ENCODE peak calls at places on chromosomes 5 and 9, in five cellular contexts. X is AG04450; I is activated CD4-positive, alpha-beta T cell treated with anti-CD3 and anti-CD28 coated beads, Interleukin-2, amount 10 ng/mL, durations not matched to agents 7 days and 5 days; P is activated CD8-positive, alpha-beta memory T cell treated with anti-CD3 and anti-CD28 coated beads, Interleukin-2, amount 50 U/mL, for 4 hours; W is activated naive CD4-positive, alpha-beta T cell treated with anti-CD3 and anti-CD28 coated beads, Interleukin-2, amount 50 U/mL, for 16 hours. J is an unnamed sample.
A peak's percentile ranks its signal among the peaks of the same experiment; 100 is the strongest.

GRCh38 chr5:17882760-17883488 is 248.7 kb downstream of the TAF11L14 start:
- DNase-seq in P (no peak), X (no peak), W (no peak), I (no peak), J (no peak)

GRCh38 chr5:147985593-147985992 is 78.2 kb upstream of the SPINK5 start:
- DNase-seq in I (no peak), W (no peak), X (no peak), P (no peak), J (no peak)

GRCh38 chr5:128469924-128470323 is 68.1 kb downstream of the FBN2 start:
- DNase-seq in W (no peak), I (no peak), P (no peak), X (no peak), J (no peak)

GRCh38 chr5:96331210-96331609 is 101.8 kb downstream of the PCSK1 start:
- DNase-seq in W (no peak), X (no peak), P (no peak), I (no peak), J (no peak)

GRCh38 chr9:121023064-121023463 is 27.0 kb downstream of the C5 start:
- DNase-seq in P (no peak), X (no peak), I (no peak), W (no peak), J (peak; percentile 15)

GRCh38 chr5:171157775-171158174 is 151.3 kb upstream of the TLX3 start:
- DNase-seq in X (no peak), W (no peak), P (no peak), I (no peak), J (no peak)

GRCh38 chr5:5360363-5360762 is 62.1 kb upstream of the ICE1 start:
- DNase-seq in P (no peak), W (no peak), X (no peak), I (no peak), J (no peak)

GRCh38 chr9:104927912-104928740 is at the start of gene ABCA1:
- DNase-seq in I (peak; percentile 69), P (peak; percentile 67), X (peak; percentile 66), W (peak; percentile 74), J (peak; percentile 82)

GRCh38 chr5:174724484-174725260 is at the start of gene MSX2:
- DNase-seq in I (peak; percentile 9), W (no peak), X (peak; percentile 64), P (no peak), J (no peak)

GRCh38 chr9:88791105-88791805 is 200.0 kb upstream of the S1PR3 start:
- DNase-seq in W (no peak), X (peak; percentile 66), I (no peak), P (no peak), J (peak; percentile 38)

GRCh38 chr5:91727452-91727851 is 344.3 kb upstream of the ARRDC3 start:
- DNase-seq in P (no peak), W (no peak), I (no peak), X (no peak), J (no peak)

J was measured in M059J.